ENCODE peak calls at places on chromosomes 7 and 10, in five cellular contexts. M, Y, B, Q and P are unnamed samples.

GRCh38 chr7:42138691-42139090 is 98.3 kb downstream of the GLI3 start:
- DNase-seq in M (no peak), Y (no peak), B (no peak), Q (no peak), P (no peak)

GRCh38 chr7:83413831-83414230 is 235.1 kb downstream of the SEMA3E start:
- DNase-seq in M (no peak), Y (no peak), B (peak), Q (no peak), P (no peak)

GRCh38 chr7:38846280-38846679 is 62.7 kb downstream of the VPS41 start:
- DNase-seq in M (no peak), Y (no peak), B (peak), Q (no peak), P (no peak)

GRCh38 chr7:136183981-136184380 is 206.8 kb upstream of the MTPN start:
- DNase-seq in M (no peak), Y (no peak), B (peak), Q (no peak), P (peak)

GRCh38 chr10:14293516-14293915 is 37.2 kb downstream of the FRMD4A start:
- DNase-seq in M (no peak), Y (no peak), B (peak), Q (no peak), P (peak)

GRCh38 chr10:127046975-127047877 is 142.0 kb downstream of the DOCK1 start:
- DNase-seq in M (no peak), Y (no peak), B (no peak), Q (no peak), P (no peak)

GRCh38 chr7:40758590-40758989 is 623.8 kb downstream of the SUGCT start:
- DNase-seq in M (no peak), Y (no peak), B (no peak), Q (no peak), P (no peak)

GRCh38 chr10:123926401-123927264 is 35.0 kb upstream of the CPXM2 start:
- DNase-seq in M (no peak), Y (no peak), B (no peak), Q (no peak), P (peak)

GRCh38 chr7:69211739-69212138 is 386.5 kb upstream of the AUTS2 start:
- DNase-seq in M (no peak), Y (no peak), B (no peak), Q (no peak), P (no peak)

GRCh38 chr7:42219447-42219846 is 17.6 kb downstream of the GLI3 start:
- DNase-seq in M (no peak), Y (no peak), B (no peak), Q (no peak), P (peak)

GRCh38 chr10:78960316-78960800 is 108.4 kb upstream of the ZMIZ1 start:
- DNase-seq in M (peak), Y (no peak), B (peak), Q (no peak), P (peak)

GRCh38 chr10:22372922-22373321 is 27.6 kb downstream of the SPAG6 start:
- DNase-seq in M (no peak), Y (no peak), B (no peak), Q (no peak), P (no peak)